ENCODE peak calls at places on chromosomes 1 and 21, in four cellular contexts. One of them, this sample, is unnamed.
A peak's percentile ranks its signal among the peaks of the same experiment; 100 is the strongest.

GRCh38 chr1:222897527-222898190 is 82.8 kb downstream of the DISP1 start:
- DNase-seq in dorsolateral prefrontal cortex: no peak
- DNase-seq in Calu3: no peak
- DNase-seq in HFF-Myc: no peak
- DNase-seq in this sample: no peak

GRCh38 chr1:29683472-29683871 is 447.1 kb downstream of the PTPRU start:
- DNase-seq in dorsolateral prefrontal cortex: no peak
- DNase-seq in Calu3: no peak
- DNase-seq in HFF-Myc: no peak
- DNase-seq in this sample: peak; percentile 31

GRCh38 chr1:183996396-183996795 is 41.1 kb downstream of the COLGALT2 start:
- DNase-seq in dorsolateral prefrontal cortex: no peak
- DNase-seq in Calu3: no peak
- DNase-seq in HFF-Myc: no peak
- DNase-seq in this sample: no peak

GRCh38 chr1:8595332-8595731 is 222.1 kb downstream of the RERE start:
- DNase-seq in dorsolateral prefrontal cortex: no peak
- DNase-seq in Calu3: no peak
- DNase-seq in HFF-Myc: no peak
- DNase-seq in this sample: no peak

GRCh38 chr1:186680031-186681012 is at the start of gene PTGS2:
- DNase-seq in dorsolateral prefrontal cortex: peak; percentile 63
- DNase-seq in Calu3: peak; percentile 96
- DNase-seq in HFF-Myc: peak; percentile 96
- DNase-seq in this sample: peak; percentile 88

GRCh38 chr1:203046984-203047630 is 20.8 kb downstream of the PPFIA4 start:
- DNase-seq in dorsolateral prefrontal cortex: no peak
- DNase-seq in Calu3: no peak
- DNase-seq in HFF-Myc: no peak
- DNase-seq in this sample: no peak

GRCh38 chr1:17606826-17607440 is 67.4 kb downstream of the ARHGEF10L start:
- DNase-seq in dorsolateral prefrontal cortex: peak; percentile 62
- DNase-seq in Calu3: peak; percentile 69
- DNase-seq in HFF-Myc: peak; percentile 33
- DNase-seq in this sample: peak; percentile 78

GRCh38 chr1:36534711-36535412 is 52.1 kb upstream of the CSF3R start:
- DNase-seq in dorsolateral prefrontal cortex: no peak
- DNase-seq in Calu3: no peak
- DNase-seq in HFF-Myc: no peak
- DNase-seq in this sample: no peak

GRCh38 chr1:56576880-56577858 is 2.2 kb downstream of the PLPP3 start:
- DNase-seq in dorsolateral prefrontal cortex: no peak
- DNase-seq in Calu3: no peak
- DNase-seq in HFF-Myc: no peak
- DNase-seq in this sample: no peak

GRCh38 chr1:92792340-92792782 is 7.5 kb upstream of the EVI5 start:
- DNase-seq in dorsolateral prefrontal cortex: no peak
- DNase-seq in Calu3: no peak
- DNase-seq in HFF-Myc: no peak
- DNase-seq in this sample: no peak

GRCh38 chr1:11881749-11882441 is 23.1 kb upstream of the NPPB start:
- DNase-seq in dorsolateral prefrontal cortex: no peak
- DNase-seq in Calu3: no peak
- DNase-seq in HFF-Myc: no peak
- DNase-seq in this sample: no peak

GRCh38 chr1:156926175-156926574 is 5.7 kb downstream of the LRRC71 start:
- DNase-seq in dorsolateral prefrontal cortex: no peak
- DNase-seq in Calu3: peak; percentile 59
- DNase-seq in HFF-Myc: peak; percentile 56
- DNase-seq in this sample: no peak

GRCh38 chr21:44884059-44884458 is 10.6 kb upstream of the PTTG1IP start:
- DNase-seq in dorsolateral prefrontal cortex: no peak
- DNase-seq in Calu3: no peak
- DNase-seq in HFF-Myc: no peak
- DNase-seq in this sample: no peak

GRCh38 chr1:205084360-205084759 is at the start of gene TMEM81:
- DNase-seq in dorsolateral prefrontal cortex: no peak
- DNase-seq in Calu3: no peak
- DNase-seq in HFF-Myc: no peak
- DNase-seq in this sample: no peak

GRCh38 chr1:227769601-227770494 is 34.6 kb downstream of the SNAP47 start:
- DNase-seq in dorsolateral prefrontal cortex: no peak
- DNase-seq in Calu3: no peak
- DNase-seq in HFF-Myc: no peak
- DNase-seq in this sample: no peak

GRCh38 chr1:80542231-80542630 is 1258.5 kb upstream of the ADGRL2 start:
- DNase-seq in dorsolateral prefrontal cortex: no peak
- DNase-seq in Calu3: no peak
- DNase-seq in HFF-Myc: no peak
- DNase-seq in this sample: no peak

GRCh38 chr1:71053146-71053545 is 5.5 kb upstream of the PTGER3 start:
- DNase-seq in dorsolateral prefrontal cortex: no peak
- DNase-seq in Calu3: no peak
- DNase-seq in HFF-Myc: no peak
- DNase-seq in this sample: no peak

GRCh38 chr1:86231076-86231475 is 74.5 kb upstream of the COL24A1 start:
- DNase-seq in dorsolateral prefrontal cortex: no peak
- DNase-seq in Calu3: no peak
- DNase-seq in HFF-Myc: peak; percentile 45
- DNase-seq in this sample: no peak

GRCh38 chr1:162908780-162909179 is 47.8 kb upstream of the CCDC190 start:
- DNase-seq in dorsolateral prefrontal cortex: no peak
- DNase-seq in Calu3: no peak
- DNase-seq in HFF-Myc: peak; percentile 46
- DNase-seq in this sample: no peak

GRCh38 chr21:14616303-14617039 is 70.4 kb upstream of the SAMSN1 start:
- DNase-seq in dorsolateral prefrontal cortex: no peak
- DNase-seq in Calu3: no peak
- DNase-seq in HFF-Myc: no peak
- DNase-seq in this sample: no peak

GRCh38 chr1:86775395-86775794 is 71.0 kb downstream of the SH3GLB1 start:
- DNase-seq in dorsolateral prefrontal cortex: no peak
- DNase-seq in Calu3: no peak
- DNase-seq in HFF-Myc: no peak
- DNase-seq in this sample: no peak

This sample was measured in ureter.